ENCODE peak calls at places on chromosomes 4 and X, in seven cellular contexts. One of them, this sample, is unnamed.

GRCh38 chrX:87961471-87961870 is 443.9 kb downstream of the KLHL4 start:
- DNase-seq in stimulated activated naive B cell treated with anti-CD40 and anti-IgM and Interleukin-4, amounts not matched to agents 10 μg/mL and 1 μg/mL and 100 μg/mL, for 72 hours: no peak
- DNase-seq in IMR-90: no peak
- DNase-seq in bronchial epithelial cell: no peak
- DNase-seq in tibial artery: no peak
- DNase-seq in naive B cell: no peak
- DNase-seq in CD4-positive, alpha-beta memory T cell: no peak
- DNase-seq in this sample: no peak

GRCh38 chrX:50680990-50681389 is 133.0 kb downstream of the SHROOM4 start:
- DNase-seq in stimulated activated naive B cell treated with anti-CD40 and anti-IgM and Interleukin-4, amounts not matched to agents 10 μg/mL and 1 μg/mL and 100 μg/mL, for 72 hours: no peak
- DNase-seq in IMR-90: no peak
- DNase-seq in bronchial epithelial cell: peak; percentile 22
- DNase-seq in tibial artery: no peak
- DNase-seq in naive B cell: no peak
- DNase-seq in CD4-positive, alpha-beta memory T cell: no peak
- DNase-seq in this sample: no peak

GRCh38 chrX:40064055-40064597 is 33.6 kb downstream of the BCOR start:
- DNase-seq in stimulated activated naive B cell treated with anti-CD40 and anti-IgM and Interleukin-4, amounts not matched to agents 10 μg/mL and 1 μg/mL and 100 μg/mL, for 72 hours: no peak
- DNase-seq in IMR-90: no peak
- DNase-seq in bronchial epithelial cell: no peak
- DNase-seq in tibial artery: no peak
- DNase-seq in naive B cell: no peak
- DNase-seq in CD4-positive, alpha-beta memory T cell: no peak
- DNase-seq in this sample: no peak

GRCh38 chr4:90495211-90495610 is 368.0 kb downstream of the CCSER1 start:
- DNase-seq in stimulated activated naive B cell treated with anti-CD40 and anti-IgM and Interleukin-4, amounts not matched to agents 10 μg/mL and 1 μg/mL and 100 μg/mL, for 72 hours: no peak
- DNase-seq in IMR-90: no peak
- DNase-seq in bronchial epithelial cell: no peak
- DNase-seq in tibial artery: no peak
- DNase-seq in naive B cell: no peak
- DNase-seq in CD4-positive, alpha-beta memory T cell: no peak
- DNase-seq in this sample: no peak

GRCh38 chr4:139014391-139015268 is 951 bp upstream of the NOCT start:
- DNase-seq in stimulated activated naive B cell treated with anti-CD40 and anti-IgM and Interleukin-4, amounts not matched to agents 10 μg/mL and 1 μg/mL and 100 μg/mL, for 72 hours: no peak
- DNase-seq in IMR-90: peak; percentile 94
- DNase-seq in bronchial epithelial cell: peak; percentile 98
- DNase-seq in tibial artery: no peak
- DNase-seq in naive B cell: no peak
- DNase-seq in CD4-positive, alpha-beta memory T cell: no peak
- DNase-seq in this sample: no peak

GRCh38 chr4:89298788-89299152 is 8.8 kb downstream of the GPRIN3 start:
- DNase-seq in stimulated activated naive B cell treated with anti-CD40 and anti-IgM and Interleukin-4, amounts not matched to agents 10 μg/mL and 1 μg/mL and 100 μg/mL, for 72 hours: no peak
- DNase-seq in IMR-90: no peak
- DNase-seq in bronchial epithelial cell: no peak
- DNase-seq in tibial artery: no peak
- DNase-seq in naive B cell: peak; percentile 18
- DNase-seq in CD4-positive, alpha-beta memory T cell: peak; percentile 74
- DNase-seq in this sample: peak; percentile 77

GRCh38 chr4:13371050-13371449 is 113.1 kb downstream of the RAB28 start:
- DNase-seq in stimulated activated naive B cell treated with anti-CD40 and anti-IgM and Interleukin-4, amounts not matched to agents 10 μg/mL and 1 μg/mL and 100 μg/mL, for 72 hours: no peak
- DNase-seq in IMR-90: no peak
- DNase-seq in bronchial epithelial cell: no peak
- DNase-seq in tibial artery: no peak
- DNase-seq in naive B cell: no peak
- DNase-seq in CD4-positive, alpha-beta memory T cell: no peak
- DNase-seq in this sample: no peak

GRCh38 chrX:42128587-42128986 is 205.2 kb upstream of the CASK start:
- DNase-seq in stimulated activated naive B cell treated with anti-CD40 and anti-IgM and Interleukin-4, amounts not matched to agents 10 μg/mL and 1 μg/mL and 100 μg/mL, for 72 hours: no peak
- DNase-seq in IMR-90: no peak
- DNase-seq in bronchial epithelial cell: no peak
- DNase-seq in tibial artery: no peak
- DNase-seq in naive B cell: no peak
- DNase-seq in CD4-positive, alpha-beta memory T cell: no peak
- DNase-seq in this sample: no peak

GRCh38 chrX:129553619-129554288 is 13.7 kb downstream of the OCRL start:
- DNase-seq in stimulated activated naive B cell treated with anti-CD40 and anti-IgM and Interleukin-4, amounts not matched to agents 10 μg/mL and 1 μg/mL and 100 μg/mL, for 72 hours: peak; percentile 10
- DNase-seq in IMR-90: no peak
- DNase-seq in bronchial epithelial cell: no peak
- DNase-seq in tibial artery: no peak
- DNase-seq in naive B cell: peak; percentile 46
- DNase-seq in CD4-positive, alpha-beta memory T cell: no peak
- DNase-seq in this sample: no peak

GRCh38 chr4:110190249-110190648 is 8.2 kb downstream of the ELOVL6 start:
- DNase-seq in stimulated activated naive B cell treated with anti-CD40 and anti-IgM and Interleukin-4, amounts not matched to agents 10 μg/mL and 1 μg/mL and 100 μg/mL, for 72 hours: no peak
- DNase-seq in IMR-90: no peak
- DNase-seq in bronchial epithelial cell: no peak
- DNase-seq in tibial artery: no peak
- DNase-seq in naive B cell: no peak
- DNase-seq in CD4-positive, alpha-beta memory T cell: no peak
- DNase-seq in this sample: no peak

GRCh38 chr4:144591401-144591800 is 54.6 kb upstream of the HHIP start:
- DNase-seq in stimulated activated naive B cell treated with anti-CD40 and anti-IgM and Interleukin-4, amounts not matched to agents 10 μg/mL and 1 μg/mL and 100 μg/mL, for 72 hours: no peak
- DNase-seq in IMR-90: peak; percentile 89
- DNase-seq in bronchial epithelial cell: peak; percentile 83
- DNase-seq in tibial artery: no peak
- DNase-seq in naive B cell: no peak
- DNase-seq in CD4-positive, alpha-beta memory T cell: no peak
- DNase-seq in this sample: no peak

GRCh38 chr4:46586566-46586965 is 196.6 kb upstream of the GABRA2 start:
- DNase-seq in stimulated activated naive B cell treated with anti-CD40 and anti-IgM and Interleukin-4, amounts not matched to agents 10 μg/mL and 1 μg/mL and 100 μg/mL, for 72 hours: no peak
- DNase-seq in IMR-90: no peak
- DNase-seq in bronchial epithelial cell: no peak
- DNase-seq in tibial artery: no peak
- DNase-seq in naive B cell: no peak
- DNase-seq in CD4-positive, alpha-beta memory T cell: no peak
- DNase-seq in this sample: no peak

GRCh38 chr4:1802151-1802715 is 9.1 kb downstream of the FGFR3 start:
- DNase-seq in stimulated activated naive B cell treated with anti-CD40 and anti-IgM and Interleukin-4, amounts not matched to agents 10 μg/mL and 1 μg/mL and 100 μg/mL, for 72 hours: no peak
- DNase-seq in IMR-90: no peak
- DNase-seq in bronchial epithelial cell: no peak
- DNase-seq in tibial artery: no peak
- DNase-seq in naive B cell: no peak
- DNase-seq in CD4-positive, alpha-beta memory T cell: no peak
- DNase-seq in this sample: no peak

GRCh38 chr4:109183851-109184345 is 118.6 kb downstream of the COL25A1 start:
- DNase-seq in stimulated activated naive B cell treated with anti-CD40 and anti-IgM and Interleukin-4, amounts not matched to agents 10 μg/mL and 1 μg/mL and 100 μg/mL, for 72 hours: no peak
- DNase-seq in IMR-90: no peak
- DNase-seq in bronchial epithelial cell: no peak
- DNase-seq in tibial artery: no peak
- DNase-seq in naive B cell: no peak
- DNase-seq in CD4-positive, alpha-beta memory T cell: no peak
- DNase-seq in this sample: no peak

GRCh38 chrX:118221257-118221656 is 104.6 kb upstream of the KLHL13 start:
- DNase-seq in stimulated activated naive B cell treated with anti-CD40 and anti-IgM and Interleukin-4, amounts not matched to agents 10 μg/mL and 1 μg/mL and 100 μg/mL, for 72 hours: no peak
- DNase-seq in IMR-90: no peak
- DNase-seq in bronchial epithelial cell: no peak
- DNase-seq in tibial artery: no peak
- DNase-seq in naive B cell: no peak
- DNase-seq in CD4-positive, alpha-beta memory T cell: no peak
- DNase-seq in this sample: no peak

GRCh38 chrX:123450217-123450616 is 266.1 kb downstream of the GRIA3 start:
- DNase-seq in stimulated activated naive B cell treated with anti-CD40 and anti-IgM and Interleukin-4, amounts not matched to agents 10 μg/mL and 1 μg/mL and 100 μg/mL, for 72 hours: no peak
- DNase-seq in IMR-90: peak; percentile 1
- DNase-seq in bronchial epithelial cell: peak; percentile 15
- DNase-seq in tibial artery: no peak
- DNase-seq in naive B cell: no peak
- DNase-seq in CD4-positive, alpha-beta memory T cell: no peak
- DNase-seq in this sample: no peak

GRCh38 chr4:128285085-128286023 is 2.3 kb downstream of the PGRMC2 start:
- DNase-seq in stimulated activated naive B cell treated with anti-CD40 and anti-IgM and Interleukin-4, amounts not matched to agents 10 μg/mL and 1 μg/mL and 100 μg/mL, for 72 hours: no peak
- DNase-seq in IMR-90: no peak
- DNase-seq in bronchial epithelial cell: no peak
- DNase-seq in tibial artery: peak; percentile 67
- DNase-seq in naive B cell: no peak
- DNase-seq in CD4-positive, alpha-beta memory T cell: no peak
- DNase-seq in this sample: no peak

GRCh38 chr4:134948110-134948642 is 746.6 kb upstream of the PABPC4L start:
- DNase-seq in stimulated activated naive B cell treated with anti-CD40 and anti-IgM and Interleukin-4, amounts not matched to agents 10 μg/mL and 1 μg/mL and 100 μg/mL, for 72 hours: no peak
- DNase-seq in IMR-90: no peak
- DNase-seq in bronchial epithelial cell: no peak
- DNase-seq in tibial artery: no peak
- DNase-seq in naive B cell: no peak
- DNase-seq in CD4-positive, alpha-beta memory T cell: no peak
- DNase-seq in this sample: no peak

GRCh38 chr4:22906046-22906445 is 213.3 kb downstream of the GBA3 start:
- DNase-seq in stimulated activated naive B cell treated with anti-CD40 and anti-IgM and Interleukin-4, amounts not matched to agents 10 μg/mL and 1 μg/mL and 100 μg/mL, for 72 hours: no peak
- DNase-seq in IMR-90: no peak
- DNase-seq in bronchial epithelial cell: no peak
- DNase-seq in tibial artery: no peak
- DNase-seq in naive B cell: no peak
- DNase-seq in CD4-positive, alpha-beta memory T cell: no peak
- DNase-seq in this sample: no peak

GRCh38 chr4:57064811-57065711 is 45.1 kb downstream of the IGFBP7 start:
- DNase-seq in stimulated activated naive B cell treated with anti-CD40 and anti-IgM and Interleukin-4, amounts not matched to agents 10 μg/mL and 1 μg/mL and 100 μg/mL, for 72 hours: no peak
- DNase-seq in IMR-90: peak; percentile 98
- DNase-seq in bronchial epithelial cell: peak; percentile 49
- DNase-seq in tibial artery: peak; percentile 83
- DNase-seq in naive B cell: no peak
- DNase-seq in CD4-positive, alpha-beta memory T cell: no peak
- DNase-seq in this sample: no peak

GRCh38 chr4:64857198-64857597 is 447.9 kb upstream of the TECRL start:
- DNase-seq in stimulated activated naive B cell treated with anti-CD40 and anti-IgM and Interleukin-4, amounts not matched to agents 10 μg/mL and 1 μg/mL and 100 μg/mL, for 72 hours: no peak
- DNase-seq in IMR-90: no peak
- DNase-seq in bronchial epithelial cell: no peak
- DNase-seq in tibial artery: no peak
- DNase-seq in naive B cell: no peak
- DNase-seq in CD4-positive, alpha-beta memory T cell: no peak
- DNase-seq in this sample: no peak

GRCh38 chrX:107603433-107604159 is 24.7 kb upstream of the PRPS1 start:
- DNase-seq in stimulated activated naive B cell treated with anti-CD40 and anti-IgM and Interleukin-4, amounts not matched to agents 10 μg/mL and 1 μg/mL and 100 μg/mL, for 72 hours: no peak
- DNase-seq in IMR-90: no peak
- DNase-seq in bronchial epithelial cell: no peak
- DNase-seq in tibial artery: no peak
- DNase-seq in naive B cell: no peak
- DNase-seq in CD4-positive, alpha-beta memory T cell: no peak
- DNase-seq in this sample: no peak

GRCh38 chr4:179678093-179678804 is 2236.0 kb upstream of the AGA start:
- DNase-seq in stimulated activated naive B cell treated with anti-CD40 and anti-IgM and Interleukin-4, amounts not matched to agents 10 μg/mL and 1 μg/mL and 100 μg/mL, for 72 hours: no peak
- DNase-seq in IMR-90: peak; percentile 53
- DNase-seq in bronchial epithelial cell: no peak
- DNase-seq in tibial artery: no peak
- DNase-seq in naive B cell: no peak
- DNase-seq in CD4-positive, alpha-beta memory T cell: no peak
- DNase-seq in this sample: no peak

GRCh38 chr4:151204925-151205524 is 71.9 kb upstream of the PRSS48 start:
- DNase-seq in stimulated activated naive B cell treated with anti-CD40 and anti-IgM and Interleukin-4, amounts not matched to agents 10 μg/mL and 1 μg/mL and 100 μg/mL, for 72 hours: no peak
- DNase-seq in IMR-90: no peak
- DNase-seq in bronchial epithelial cell: no peak
- DNase-seq in tibial artery: no peak
- DNase-seq in naive B cell: no peak
- DNase-seq in CD4-positive, alpha-beta memory T cell: no peak
- DNase-seq in this sample: no peak

This sample was measured in central memory CD4-positive, alpha-beta T cell.